ENCODE peak calls at places on chromosome 13, in five cellular contexts. V is OCI-LY7, N is neural progenitor cell, T is GM23248, D is GM23338. K is an unnamed sample.

GRCh38 chr13:47039106-47039505 is 142.3 kb upstream of the HTR2A start:
- DNase-seq in T (peak; percentile 88), N (no peak), V (no peak), D (no peak), K (no peak)

GRCh38 chr13:41700790-41701310 is 243.5 kb downstream of the RGCC start:
- DNase-seq in N (no peak), T (peak; percentile 82), D (no peak), V (no peak), K (peak; percentile 9)

GRCh38 chr13:21343659-21344058 is 115.4 kb downstream of the ZDHHC20 start:
- DNase-seq in T (no peak), V (no peak), N (no peak), D (no peak), K (no peak)

GRCh38 chr13:114017966-114018365 is 44.1 kb upstream of the C13orf46 start:
- DNase-seq in N (no peak), T (no peak), V (no peak), D (no peak), K (no peak)

GRCh38 chr13:98775844-98776598 is 23.5 kb upstream of the SLC15A1 start:
- DNase-seq in T (peak; percentile 80), N (no peak), V (no peak), D (no peak), K (no peak)

GRCh38 chr13:40057228-40057627 is 401.8 kb downstream of the COG6 start:
- DNase-seq in V (no peak), D (no peak), T (no peak), N (no peak), K (no peak)

GRCh38 chr13:36323951-36324566 is 22.1 kb downstream of the SPART start:
- DNase-seq in N (no peak), T (no peak), D (no peak), V (no peak), K (no peak)

GRCh38 chr13:110390572-110390971 is 83.5 kb downstream of the COL4A2 start:
- DNase-seq in V (no peak), N (no peak), D (no peak), T (peak; percentile 80), K (no peak)

GRCh38 chr13:80048802-80049201 is 292.1 kb downstream of the SPRY2 start:
- DNase-seq in N (peak; percentile 47), V (peak; percentile 11), D (peak; percentile 38), T (peak; percentile 99), K (no peak)
- TF ChIP-seq EZH2phosphoT487 in N (no peak), V (no peak), D (no peak), T (no peak), K (no peak)

DNA sequence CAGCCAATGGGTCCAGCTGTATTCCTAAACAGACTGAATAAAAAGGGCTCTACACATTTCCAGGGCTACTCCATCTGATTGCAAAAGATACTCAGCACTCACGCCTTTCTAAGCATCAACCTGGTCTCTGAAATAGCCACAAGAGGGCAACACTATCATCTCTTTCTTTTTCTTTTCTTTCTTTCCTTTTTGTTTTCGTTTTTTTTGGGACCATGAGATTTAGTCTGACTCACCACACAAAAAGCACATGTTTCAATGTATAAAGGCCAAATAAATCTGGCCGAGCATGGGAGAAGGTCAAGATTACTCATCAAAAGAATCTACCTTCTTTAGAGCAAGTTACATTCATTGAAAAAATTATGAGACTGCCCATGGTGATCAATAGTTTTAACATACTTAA is 805.6 kb upstream of the ARGLU1 start:
- DNase-seq in N (peak; percentile 56), V (no peak), D (peak; percentile 69), T (peak; percentile 92), K (no peak)
- TF ChIP-seq EZH2phosphoT487 in N (no peak), V (no peak), D (no peak), T (no peak), K (no peak)

GRCh38 chr13:38785490-38785889 is 98.6 kb downstream of the FREM2 start:
- DNase-seq in D (no peak), V (no peak), T (no peak), N (no peak), K (no peak)

GRCh38 chr13:38781539-38781938 is 94.7 kb downstream of the FREM2 start:
- DNase-seq in V (no peak), T (no peak), N (no peak), D (no peak), K (no peak)

GRCh38 chr13:38785047-38785446 is 98.2 kb downstream of the FREM2 start:
- DNase-seq in V (no peak), D (no peak), N (no peak), T (no peak), K (no peak)

GRCh38 chr13:38787550-38787949 is 100.7 kb downstream of the FREM2 start:
- DNase-seq in V (no peak), N (no peak), D (no peak), T (no peak), K (no peak)

DNA sequence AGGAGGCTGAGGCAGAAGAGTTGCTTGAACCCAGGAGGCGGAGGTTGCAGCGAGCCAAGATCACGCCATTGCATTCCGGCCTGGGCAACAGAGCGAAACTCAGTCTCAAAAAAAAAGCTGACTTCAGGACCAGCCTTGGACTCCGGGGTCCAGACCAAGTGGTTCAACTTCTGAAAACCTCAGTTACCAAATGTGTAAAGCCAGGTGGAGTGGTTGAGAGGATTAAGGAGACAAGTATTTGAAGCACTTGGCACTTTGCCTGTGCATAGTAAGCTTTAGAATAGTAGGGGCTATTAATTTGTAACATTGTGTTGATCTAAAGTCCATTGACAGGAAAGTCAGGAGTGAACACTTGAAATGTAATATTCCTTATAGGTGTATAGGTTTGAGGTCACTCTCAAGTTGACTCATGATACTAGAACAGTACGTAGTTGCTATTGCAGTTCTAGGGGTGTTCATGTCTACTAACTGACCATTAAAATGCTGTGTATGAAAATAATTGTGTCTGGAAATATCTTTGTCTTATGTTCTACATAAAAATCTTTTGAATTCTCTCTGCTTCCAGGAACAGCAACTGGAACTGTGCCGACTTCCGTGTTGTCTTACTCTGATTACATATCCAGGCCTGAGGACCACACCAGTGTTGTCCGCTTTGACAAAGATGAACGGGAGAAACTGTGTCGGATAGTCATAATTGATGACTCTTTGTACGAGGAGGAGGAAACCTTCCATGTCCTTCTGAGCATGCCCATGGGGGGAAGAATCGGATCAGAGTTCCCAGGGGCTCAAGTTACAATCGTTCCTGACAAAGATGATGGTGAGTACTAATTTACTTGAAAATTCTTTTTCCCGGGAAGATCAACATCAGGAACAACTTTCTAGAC is 97.4 kb downstream of the FREM2 start:
- DNase-seq in T (no peak), N (no peak), D (no peak), V (no peak), K (no peak)
- TF ChIP-seq EZH2phosphoT487 in T (no peak), N (no peak), D (no peak), V (no peak), K (no peak)

GRCh38 chr13:34465423-34465922 is 476.6 kb upstream of the NBEA start:
- DNase-seq in D (no peak), T (no peak), V (no peak), N (no peak), K (no peak)

GRCh38 chr13:34474469-34474868 is 467.6 kb upstream of the NBEA start:
- DNase-seq in V (no peak), N (no peak), T (no peak), D (no peak), K (no peak)

GRCh38 chr13:34467450-34468083 is 474.5 kb upstream of the NBEA start:
- DNase-seq in V (no peak), T (no peak), D (no peak), N (no peak), K (no peak)

GRCh38 chr13:34466301-34466700 is 475.8 kb upstream of the NBEA start:
- DNase-seq in V (no peak), N (no peak), D (no peak), T (no peak), K (no peak)

GRCh38 chr13:34469212-34469983 is 472.7 kb upstream of the NBEA start:
- DNase-seq in D (no peak), T (no peak), N (no peak), V (no peak), K (peak; percentile 38)
- TF ChIP-seq EZH2phosphoT487 in D (no peak), T (no peak), N (no peak), V (no peak), K (no peak)

DNA sequence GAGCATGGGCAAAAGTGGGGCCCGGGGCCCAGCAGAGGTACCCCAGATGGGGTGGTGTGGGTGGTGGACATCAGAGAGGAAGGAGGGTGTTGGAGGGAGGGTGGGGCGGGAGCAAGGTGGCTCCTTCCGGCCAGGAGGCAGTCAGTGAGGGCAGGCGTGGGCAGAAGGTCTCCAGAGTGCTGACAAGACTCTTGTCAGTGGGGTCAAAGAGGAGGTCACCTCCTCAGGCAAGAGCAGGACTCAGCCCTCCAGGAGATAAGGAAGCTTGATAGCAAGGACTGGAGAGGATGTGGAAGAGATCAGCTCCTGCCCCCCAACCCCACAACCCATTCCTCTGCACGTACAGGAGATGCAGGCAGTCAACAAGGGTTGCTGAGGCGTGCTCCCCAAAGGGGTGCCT is 9.8 kb downstream of the GJA3 start:
- DNase-seq in D (no peak), V (no peak), N (no peak), T (no peak), K (no peak)
- TF ChIP-seq EZH2phosphoT487 in D (no peak), V (no peak), N (no peak), T (no peak), K (no peak)

GRCh38 chr13:27830010-27830409 is 37.7 kb downstream of the GSX1 start:
- DNase-seq in T (peak; percentile 45), N (peak; percentile 88), V (peak; percentile 63), D (peak; percentile 80), K (peak; percentile 86)
- TF ChIP-seq EZH2phosphoT487 in T (no peak), N (no peak), V (no peak), D (no peak), K (no peak)

GRCh38 chr13:102138635-102139225 is 263.1 kb downstream of the FGF14 start:
- DNase-seq in D (no peak), N (no peak), V (no peak), T (peak; percentile 9), K (no peak)

GRCh38 chr13:102142473-102142826 is 259.4 kb downstream of the FGF14 start:
- DNase-seq in N (no peak), D (no peak), V (no peak), T (no peak), K (no peak)

GRCh38 chr13:102139626-102140025 is 262.2 kb downstream of the FGF14 start:
- DNase-seq in V (no peak), D (no peak), N (no peak), T (no peak), K (no peak)

GRCh38 chr13:102145750-102146149 is 256.1 kb downstream of the FGF14 start:
- DNase-seq in N (no peak), T (no peak), D (no peak), V (no peak), K (peak; percentile 23)

GRCh38 chr13:102141625-102142472 is 260.0 kb downstream of the FGF14 start:
- DNase-seq in T (peak; percentile 67), V (peak; percentile 1), N (peak; percentile 31), D (peak; percentile 46), K (no peak)
- TF ChIP-seq EZH2phosphoT487 in T (no peak), V (no peak), N (no peak), D (no peak), K (no peak)

K was measured in SK-N-SH.